ENCODE peak calls at places on chromosomes 5 and 9, in seven cellular contexts. One of them, this sample, is unnamed.

GRCh38 chr5:27702339-27702820 is 664.0 kb upstream of the CDH9 start:
- DNase-seq in CD4-positive, CD25-positive, alpha-beta regulatory T cell: no peak
- DNase-seq in tibial artery: no peak
- DNase-seq in A549: peak; percentile 13
- DNase-seq in MM.1S: no peak
- DNase-seq in gastrocnemius medialis: no peak
- DNase-seq in PC-9: no peak
- DNase-seq in this sample: no peak

GRCh38 chr9:76658510-76659231 is 105.6 kb upstream of the PCA3 start:
- DNase-seq in CD4-positive, CD25-positive, alpha-beta regulatory T cell: peak; percentile 71
- DNase-seq in gastrocnemius medialis: no peak
- DNase-seq in tibial artery: no peak
- DNase-seq in A549: peak; percentile 35
- DNase-seq in PC-9: peak; percentile 38
- DNase-seq in MM.1S: peak; percentile 78
- DNase-seq in this sample: no peak

GRCh38 chr5:83360573-83360972 is 111.0 kb upstream of the VCAN start:
- DNase-seq in MM.1S: no peak
- DNase-seq in PC-9: no peak
- DNase-seq in tibial artery: no peak
- DNase-seq in A549: no peak
- DNase-seq in CD4-positive, CD25-positive, alpha-beta regulatory T cell: no peak
- DNase-seq in gastrocnemius medialis: no peak
- DNase-seq in this sample: no peak

GRCh38 chr5:37840036-37840909 is at the start of gene GDNF:
- DNase-seq in gastrocnemius medialis: peak; percentile 54
- DNase-seq in PC-9: no peak
- DNase-seq in tibial artery: no peak
- DNase-seq in MM.1S: peak; percentile 76
- DNase-seq in CD4-positive, CD25-positive, alpha-beta regulatory T cell: no peak
- DNase-seq in A549: peak; percentile 38
- DNase-seq in this sample: no peak

GRCh38 chr9:117314021-117314420 is 100.8 kb downstream of the ASTN2 start:
- DNase-seq in MM.1S: no peak
- DNase-seq in CD4-positive, CD25-positive, alpha-beta regulatory T cell: no peak
- DNase-seq in PC-9: no peak
- DNase-seq in gastrocnemius medialis: no peak
- DNase-seq in A549: no peak
- DNase-seq in tibial artery: no peak
- DNase-seq in this sample: no peak

GRCh38 chr5:9898319-9898718 is 268.2 kb upstream of the TAS2R1 start:
- DNase-seq in CD4-positive, CD25-positive, alpha-beta regulatory T cell: peak; percentile 0
- DNase-seq in PC-9: no peak
- DNase-seq in MM.1S: no peak
- DNase-seq in gastrocnemius medialis: no peak
- DNase-seq in tibial artery: no peak
- DNase-seq in A549: peak; percentile 8
- DNase-seq in this sample: no peak

GRCh38 chr5:15993334-15993733 is 186.3 kb downstream of the MARCHF11 start:
- DNase-seq in MM.1S: no peak
- DNase-seq in A549: no peak
- DNase-seq in tibial artery: no peak
- DNase-seq in PC-9: no peak
- DNase-seq in CD4-positive, CD25-positive, alpha-beta regulatory T cell: no peak
- DNase-seq in gastrocnemius medialis: no peak
- DNase-seq in this sample: no peak

GRCh38 chr5:69213513-69214215 is 21.0 kb upstream of the CDK7 start:
- DNase-seq in A549: no peak
- DNase-seq in CD4-positive, CD25-positive, alpha-beta regulatory T cell: no peak
- DNase-seq in PC-9: peak; percentile 42
- DNase-seq in MM.1S: no peak
- DNase-seq in gastrocnemius medialis: no peak
- DNase-seq in tibial artery: no peak
- DNase-seq in this sample: no peak

GRCh38 chr5:20601678-20602100 is 613.7 kb upstream of the CDH18 start:
- DNase-seq in A549: no peak
- DNase-seq in gastrocnemius medialis: no peak
- DNase-seq in PC-9: no peak
- DNase-seq in MM.1S: no peak
- DNase-seq in tibial artery: no peak
- DNase-seq in CD4-positive, CD25-positive, alpha-beta regulatory T cell: no peak
- DNase-seq in this sample: no peak

GRCh38 chr5:73454379-73455036 is 5.9 kb upstream of the FOXD1 start:
- DNase-seq in tibial artery: no peak
- DNase-seq in MM.1S: peak; percentile 84
- DNase-seq in A549: no peak
- DNase-seq in gastrocnemius medialis: no peak
- DNase-seq in PC-9: peak; percentile 80
- DNase-seq in CD4-positive, CD25-positive, alpha-beta regulatory T cell: peak; percentile 41
- DNase-seq in this sample: no peak

GRCh38 chr9:115891929-115892328 is 261.7 kb upstream of the PAPPA start:
- DNase-seq in MM.1S: no peak
- DNase-seq in tibial artery: no peak
- DNase-seq in CD4-positive, CD25-positive, alpha-beta regulatory T cell: no peak
- DNase-seq in PC-9: no peak
- DNase-seq in A549: no peak
- DNase-seq in gastrocnemius medialis: no peak
- DNase-seq in this sample: no peak

GRCh38 chr9:86843182-86843581 is 104.1 kb downstream of the GAS1 start:
- DNase-seq in PC-9: no peak
- DNase-seq in gastrocnemius medialis: no peak
- DNase-seq in CD4-positive, CD25-positive, alpha-beta regulatory T cell: no peak
- DNase-seq in tibial artery: no peak
- DNase-seq in MM.1S: no peak
- DNase-seq in A549: no peak
- DNase-seq in this sample: no peak

GRCh38 chr5:11227064-11227463 is 466.0 kb upstream of the DAP start:
- DNase-seq in gastrocnemius medialis: no peak
- DNase-seq in PC-9: no peak
- DNase-seq in tibial artery: no peak
- DNase-seq in CD4-positive, CD25-positive, alpha-beta regulatory T cell: no peak
- DNase-seq in A549: no peak
- DNase-seq in MM.1S: no peak
- DNase-seq in this sample: no peak

GRCh38 chr5:175590471-175590881 is 67.4 kb upstream of the HRH2 start:
- DNase-seq in MM.1S: no peak
- DNase-seq in PC-9: peak; percentile 41
- DNase-seq in A549: no peak
- DNase-seq in gastrocnemius medialis: no peak
- DNase-seq in CD4-positive, CD25-positive, alpha-beta regulatory T cell: no peak
- DNase-seq in tibial artery: no peak
- DNase-seq in this sample: no peak

GRCh38 chr9:16179566-16179965 is 626.7 kb downstream of the CCDC171 start:
- DNase-seq in PC-9: no peak
- DNase-seq in tibial artery: no peak
- DNase-seq in CD4-positive, CD25-positive, alpha-beta regulatory T cell: peak; percentile 51
- DNase-seq in A549: no peak
- DNase-seq in gastrocnemius medialis: no peak
- DNase-seq in MM.1S: peak; percentile 87
- DNase-seq in this sample: no peak

GRCh38 chr5:83281658-83282057 is 189.9 kb upstream of the VCAN start:
- DNase-seq in A549: no peak
- DNase-seq in PC-9: peak; percentile 47
- DNase-seq in tibial artery: no peak
- DNase-seq in gastrocnemius medialis: no peak
- DNase-seq in CD4-positive, CD25-positive, alpha-beta regulatory T cell: no peak
- DNase-seq in MM.1S: no peak
- DNase-seq in this sample: no peak

GRCh38 chr9:127131871-127132270 is 9.4 kb upstream of the ANGPTL2 start:
- DNase-seq in gastrocnemius medialis: peak; percentile 17
- DNase-seq in tibial artery: no peak
- DNase-seq in A549: no peak
- DNase-seq in PC-9: peak; percentile 83
- DNase-seq in MM.1S: no peak
- DNase-seq in CD4-positive, CD25-positive, alpha-beta regulatory T cell: no peak
- DNase-seq in this sample: no peak

GRCh38 chr5:154771383-154771901 is 16.3 kb downstream of the LARP1 start:
- DNase-seq in tibial artery: no peak
- DNase-seq in gastrocnemius medialis: no peak
- DNase-seq in CD4-positive, CD25-positive, alpha-beta regulatory T cell: no peak
- DNase-seq in MM.1S: no peak
- DNase-seq in PC-9: no peak
- DNase-seq in A549: no peak
- DNase-seq in this sample: no peak

GRCh38 chr9:133543772-133544467 is 9.4 kb downstream of the ADAMTSL2 start:
- DNase-seq in A549: no peak
- DNase-seq in CD4-positive, CD25-positive, alpha-beta regulatory T cell: no peak
- DNase-seq in MM.1S: no peak
- DNase-seq in PC-9: no peak
- DNase-seq in gastrocnemius medialis: no peak
- DNase-seq in tibial artery: no peak
- DNase-seq in this sample: no peak

DNA sequence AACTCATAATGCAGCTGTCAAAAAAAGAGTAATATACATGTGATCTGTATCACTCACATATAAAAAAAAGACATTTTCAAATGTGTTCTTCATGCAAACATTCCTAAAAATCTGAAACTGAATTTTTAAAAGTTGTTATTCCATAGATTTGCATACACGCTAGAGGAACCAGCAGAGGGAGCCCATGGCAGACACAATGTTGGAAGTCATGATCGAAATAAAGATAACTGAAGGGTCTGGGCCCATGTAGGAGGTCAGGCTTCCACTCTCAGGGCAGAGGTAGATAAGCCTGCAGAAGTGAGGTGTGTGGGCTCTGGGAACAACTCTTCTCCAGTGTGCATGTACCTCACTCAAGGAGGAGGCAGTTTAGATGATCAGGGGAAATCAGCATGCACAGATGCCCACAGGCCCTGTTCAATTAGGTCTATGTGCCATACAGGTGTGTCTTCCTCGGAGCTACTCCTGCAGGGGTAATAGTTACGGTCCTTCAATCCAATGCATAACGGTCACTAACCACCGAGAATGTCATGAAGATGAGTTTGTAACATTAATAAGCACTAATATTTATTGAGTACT is 208.6 kb downstream of the EPB41L4A start:
- DNase-seq in PC-9: no peak
- DNase-seq in CD4-positive, CD25-positive, alpha-beta regulatory T cell: peak; percentile 5
- DNase-seq in A549: peak; percentile 9
- DNase-seq in MM.1S: peak; percentile 52
- DNase-seq in tibial artery: no peak
- DNase-seq in gastrocnemius medialis: no peak
- DNase-seq in this sample: no peak
- H3K27ac ChIP-seq in PC-9: no peak overlapping the region
- H3K27ac ChIP-seq in CD4-positive, CD25-positive, alpha-beta regulatory T cell: no peak overlapping the region
- H3K27ac ChIP-seq in A549: no peak overlapping the region
- H3K27ac ChIP-seq in MM.1S: no peak overlapping the region
- H3K27ac ChIP-seq in tibial artery: no peak overlapping the region
- H3K27ac ChIP-seq in gastrocnemius medialis: no peak overlapping the region
- H3K27ac ChIP-seq in this sample: no peak overlapping the region

GRCh38 chr5:131079232-131079631 is 85.8 kb downstream of the HINT1 start:
- DNase-seq in A549: no peak
- DNase-seq in tibial artery: no peak
- DNase-seq in CD4-positive, CD25-positive, alpha-beta regulatory T cell: no peak
- DNase-seq in MM.1S: no peak
- DNase-seq in gastrocnemius medialis: no peak
- DNase-seq in PC-9: no peak
- DNase-seq in this sample: no peak
- H3K27ac ChIP-seq in A549: no peak overlapping the region
- H3K27ac ChIP-seq in tibial artery: no peak overlapping the region
- H3K27ac ChIP-seq in CD4-positive, CD25-positive, alpha-beta regulatory T cell: no peak overlapping the region
- H3K27ac ChIP-seq in MM.1S: no peak overlapping the region
- H3K27ac ChIP-seq in gastrocnemius medialis: no peak overlapping the region
- H3K27ac ChIP-seq in PC-9: no peak overlapping the region
- H3K27ac ChIP-seq in this sample: no peak overlapping the region

GRCh38 chr9:96203867-96204412 is 98.0 kb downstream of the HSD17B3 start:
- DNase-seq in MM.1S: no peak
- DNase-seq in PC-9: no peak
- DNase-seq in A549: no peak
- DNase-seq in gastrocnemius medialis: no peak
- DNase-seq in tibial artery: peak; percentile 40
- DNase-seq in CD4-positive, CD25-positive, alpha-beta regulatory T cell: no peak
- DNase-seq in this sample: no peak
- H3K27ac ChIP-seq in MM.1S: no peak overlapping the region
- H3K27ac ChIP-seq in PC-9: no peak overlapping the region
- H3K27ac ChIP-seq in A549: no peak overlapping the region
- H3K27ac ChIP-seq in gastrocnemius medialis: no peak overlapping the region
- H3K27ac ChIP-seq in tibial artery: no peak overlapping the region
- H3K27ac ChIP-seq in CD4-positive, CD25-positive, alpha-beta regulatory T cell: no peak overlapping the region
- H3K27ac ChIP-seq in this sample: no peak overlapping the region

DNA sequence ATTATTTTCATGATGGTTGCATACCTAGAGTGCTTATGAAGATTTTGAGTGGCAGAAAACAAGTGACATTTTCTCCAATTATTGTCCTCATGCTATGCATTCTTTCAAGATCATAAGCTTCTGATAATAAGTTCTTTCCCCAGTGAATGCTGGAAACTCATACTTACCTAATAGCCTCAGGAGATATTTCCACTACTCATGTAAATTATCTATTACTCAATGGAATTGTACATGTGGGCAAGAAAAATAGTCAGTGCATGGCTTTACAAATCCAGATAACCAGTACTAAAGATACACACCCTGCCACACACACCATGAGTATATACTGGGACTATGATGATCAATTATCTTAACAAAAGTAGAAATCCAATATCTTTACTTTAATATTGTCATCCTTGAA is 1219.5 kb upstream of the C9orf72 start:
- DNase-seq in tibial artery: no peak
- DNase-seq in A549: no peak
- DNase-seq in gastrocnemius medialis: no peak
- DNase-seq in PC-9: no peak
- DNase-seq in CD4-positive, CD25-positive, alpha-beta regulatory T cell: no peak
- DNase-seq in MM.1S: no peak
- DNase-seq in this sample: no peak
- H3K27ac ChIP-seq in tibial artery: no peak overlapping the region
- H3K27ac ChIP-seq in A549: no peak overlapping the region
- H3K27ac ChIP-seq in gastrocnemius medialis: no peak overlapping the region
- H3K27ac ChIP-seq in PC-9: no peak overlapping the region
- H3K27ac ChIP-seq in CD4-positive, CD25-positive, alpha-beta regulatory T cell: no peak overlapping the region
- H3K27ac ChIP-seq in MM.1S: no peak overlapping the region
- H3K27ac ChIP-seq in this sample: no peak overlapping the region

GRCh38 chr9:130045657-130046450 is 2.9 kb upstream of the FNBP1 start:
- DNase-seq in MM.1S: no peak
- DNase-seq in PC-9: no peak
- DNase-seq in A549: no peak
- DNase-seq in gastrocnemius medialis: no peak
- DNase-seq in CD4-positive, CD25-positive, alpha-beta regulatory T cell: no peak
- DNase-seq in tibial artery: no peak
- DNase-seq in this sample: no peak
- H3K27ac ChIP-seq in MM.1S: no peak overlapping the region
- H3K27ac ChIP-seq in PC-9: peak overlapping the region; percentile 3
- H3K27ac ChIP-seq in A549: no peak overlapping the region
- H3K27ac ChIP-seq in gastrocnemius medialis: no peak overlapping the region
- H3K27ac ChIP-seq in CD4-positive, CD25-positive, alpha-beta regulatory T cell: peak overlapping the region; percentile 87
- H3K27ac ChIP-seq in tibial artery: no peak overlapping the region
- H3K27ac ChIP-seq in this sample: peak overlapping the region; percentile 38

DNA sequence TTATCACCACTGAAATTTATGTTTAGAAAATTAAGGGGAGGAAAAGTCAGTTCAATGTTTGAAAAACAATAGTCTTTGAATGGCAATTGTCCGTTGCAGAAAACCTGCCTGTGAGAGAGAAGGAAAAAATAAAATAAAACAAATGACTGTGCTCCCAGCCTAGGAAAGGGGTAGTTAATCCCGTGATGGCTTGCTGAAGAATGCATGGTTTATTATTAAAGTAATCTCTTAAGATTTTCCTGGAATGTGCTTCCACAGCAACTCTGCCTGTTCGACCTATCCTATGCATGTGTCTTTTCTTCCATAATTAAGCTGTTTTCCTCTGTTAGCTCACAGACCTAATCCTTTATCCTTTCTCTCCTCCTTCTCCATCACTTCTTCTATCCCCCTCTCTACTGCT is 2.4 kb upstream of the DAB2 start:
- DNase-seq in tibial artery: no peak
- DNase-seq in CD4-positive, CD25-positive, alpha-beta regulatory T cell: no peak
- DNase-seq in A549: no peak
- DNase-seq in PC-9: no peak
- DNase-seq in gastrocnemius medialis: no peak
- DNase-seq in MM.1S: no peak
- DNase-seq in this sample: no peak
- H3K27ac ChIP-seq in tibial artery: peak overlapping the region; percentile 49
- H3K27ac ChIP-seq in CD4-positive, CD25-positive, alpha-beta regulatory T cell: no peak overlapping the region
- H3K27ac ChIP-seq in A549: no peak overlapping the region
- H3K27ac ChIP-seq in PC-9: no peak overlapping the region
- H3K27ac ChIP-seq in gastrocnemius medialis: peak overlapping the region; percentile 83
- H3K27ac ChIP-seq in MM.1S: no peak overlapping the region
- H3K27ac ChIP-seq in this sample: no peak overlapping the region